ENCODE peak calls at places on chromosomes 2 and 18, in nine cellular contexts. One of them, this sample, is unnamed.

GRCh38 chr2:45891719-45892118 is 240.2 kb downstream of the PRKCE start:
- DNase-seq in activated CD8-positive, alpha-beta memory T cell treated with anti-CD3 and anti-CD28 coated beads for 24 hours: no peak
- DNase-seq in heart right ventricle: no peak
- DNase-seq in sigmoid colon: no peak
- DNase-seq in glutamatergic neuron: no peak
- DNase-seq in EL: no peak
- DNase-seq in adrenal gland: no peak
- DNase-seq in GM12864: no peak
- DNase-seq in OCI-LY7: no peak
- DNase-seq in this sample: no peak

GRCh38 chr18:39591647-39592046 is 2026.0 kb upstream of the CELF4 start:
- DNase-seq in activated CD8-positive, alpha-beta memory T cell treated with anti-CD3 and anti-CD28 coated beads for 24 hours: no peak
- DNase-seq in heart right ventricle: no peak
- DNase-seq in sigmoid colon: no peak
- DNase-seq in glutamatergic neuron: no peak
- DNase-seq in EL: no peak
- DNase-seq in adrenal gland: no peak
- DNase-seq in GM12864: no peak
- DNase-seq in OCI-LY7: no peak
- DNase-seq in this sample: no peak

GRCh38 chr18:26185267-26185666 is 41.0 kb upstream of the TAF4B start:
- DNase-seq in activated CD8-positive, alpha-beta memory T cell treated with anti-CD3 and anti-CD28 coated beads for 24 hours: no peak
- DNase-seq in heart right ventricle: no peak
- DNase-seq in sigmoid colon: no peak
- DNase-seq in glutamatergic neuron: no peak
- DNase-seq in EL: no peak
- DNase-seq in adrenal gland: no peak
- DNase-seq in GM12864: no peak
- DNase-seq in OCI-LY7: no peak
- DNase-seq in this sample: no peak

GRCh38 chr18:77208969-77209368 is 40.7 kb upstream of the GALR1 start:
- DNase-seq in activated CD8-positive, alpha-beta memory T cell treated with anti-CD3 and anti-CD28 coated beads for 24 hours: no peak
- DNase-seq in heart right ventricle: peak
- DNase-seq in sigmoid colon: peak
- DNase-seq in glutamatergic neuron: no peak
- DNase-seq in EL: peak
- DNase-seq in adrenal gland: peak
- DNase-seq in GM12864: peak
- DNase-seq in OCI-LY7: peak
- DNase-seq in this sample: peak

GRCh38 chr2:201950606-201951005 is 83.0 kb upstream of the FZD7 start:
- DNase-seq in activated CD8-positive, alpha-beta memory T cell treated with anti-CD3 and anti-CD28 coated beads for 24 hours: no peak
- DNase-seq in heart right ventricle: no peak
- DNase-seq in sigmoid colon: peak
- DNase-seq in glutamatergic neuron: no peak
- DNase-seq in EL: no peak
- DNase-seq in adrenal gland: no peak
- DNase-seq in GM12864: no peak
- DNase-seq in OCI-LY7: no peak
- DNase-seq in this sample: no peak

GRCh38 chr2:240627736-240628506 is 2.6 kb downstream of the GPR35 start:
- DNase-seq in activated CD8-positive, alpha-beta memory T cell treated with anti-CD3 and anti-CD28 coated beads for 24 hours: no peak
- DNase-seq in heart right ventricle: no peak
- DNase-seq in sigmoid colon: no peak
- DNase-seq in glutamatergic neuron: no peak
- DNase-seq in EL: no peak
- DNase-seq in adrenal gland: no peak
- DNase-seq in GM12864: no peak
- DNase-seq in OCI-LY7: no peak
- DNase-seq in this sample: no peak

GRCh38 chr2:42736598-42737322 is 27.2 kb downstream of the OXER1 start:
- DNase-seq in activated CD8-positive, alpha-beta memory T cell treated with anti-CD3 and anti-CD28 coated beads for 24 hours: no peak
- DNase-seq in heart right ventricle: no peak
- DNase-seq in sigmoid colon: no peak
- DNase-seq in glutamatergic neuron: no peak
- DNase-seq in EL: no peak
- DNase-seq in adrenal gland: no peak
- DNase-seq in GM12864: no peak
- DNase-seq in OCI-LY7: no peak
- DNase-seq in this sample: no peak

GRCh38 chr2:172516299-172516698 is 39.6 kb upstream of the PDK1 start:
- DNase-seq in activated CD8-positive, alpha-beta memory T cell treated with anti-CD3 and anti-CD28 coated beads for 24 hours: no peak
- DNase-seq in heart right ventricle: no peak
- DNase-seq in sigmoid colon: no peak
- DNase-seq in glutamatergic neuron: no peak
- DNase-seq in EL: peak
- DNase-seq in adrenal gland: no peak
- DNase-seq in GM12864: no peak
- DNase-seq in OCI-LY7: no peak
- DNase-seq in this sample: peak

GRCh38 chr2:162258686-162259085 is 15.4 kb upstream of the FAP start:
- DNase-seq in activated CD8-positive, alpha-beta memory T cell treated with anti-CD3 and anti-CD28 coated beads for 24 hours: no peak
- DNase-seq in heart right ventricle: no peak
- DNase-seq in sigmoid colon: no peak
- DNase-seq in glutamatergic neuron: no peak
- DNase-seq in EL: peak
- DNase-seq in adrenal gland: no peak
- DNase-seq in GM12864: no peak
- DNase-seq in OCI-LY7: no peak
- DNase-seq in this sample: peak

GRCh38 chr2:188158337-188159100 is 133.2 kb upstream of the GULP1 start:
- DNase-seq in activated CD8-positive, alpha-beta memory T cell treated with anti-CD3 and anti-CD28 coated beads for 24 hours: no peak
- DNase-seq in heart right ventricle: no peak
- DNase-seq in sigmoid colon: no peak
- DNase-seq in glutamatergic neuron: no peak
- DNase-seq in EL: peak
- DNase-seq in adrenal gland: no peak
- DNase-seq in GM12864: no peak
- DNase-seq in OCI-LY7: no peak
- DNase-seq in this sample: peak

GRCh38 chr2:233032551-233033320 is at the start of gene NEU2:
- DNase-seq in activated CD8-positive, alpha-beta memory T cell treated with anti-CD3 and anti-CD28 coated beads for 24 hours: no peak
- DNase-seq in heart right ventricle: no peak
- DNase-seq in sigmoid colon: peak
- DNase-seq in glutamatergic neuron: no peak
- DNase-seq in EL: peak
- DNase-seq in adrenal gland: no peak
- DNase-seq in GM12864: no peak
- DNase-seq in OCI-LY7: no peak
- DNase-seq in this sample: no peak

GRCh38 chr2:35978218-35978617 is 377.4 kb upstream of the CRIM1 start:
- DNase-seq in activated CD8-positive, alpha-beta memory T cell treated with anti-CD3 and anti-CD28 coated beads for 24 hours: no peak
- DNase-seq in heart right ventricle: no peak
- DNase-seq in sigmoid colon: no peak
- DNase-seq in glutamatergic neuron: no peak
- DNase-seq in EL: no peak
- DNase-seq in adrenal gland: no peak
- DNase-seq in GM12864: no peak
- DNase-seq in OCI-LY7: no peak
- DNase-seq in this sample: no peak

GRCh38 chr2:240672076-240672700 is 10.5 kb downstream of the AQP12B start:
- DNase-seq in activated CD8-positive, alpha-beta memory T cell treated with anti-CD3 and anti-CD28 coated beads for 24 hours: peak
- DNase-seq in heart right ventricle: no peak
- DNase-seq in sigmoid colon: no peak
- DNase-seq in glutamatergic neuron: no peak
- DNase-seq in EL: no peak
- DNase-seq in adrenal gland: no peak
- DNase-seq in GM12864: no peak
- DNase-seq in OCI-LY7: no peak
- DNase-seq in this sample: no peak

GRCh38 chr2:201414099-201415023 is 36.9 kb downstream of the TRAK2 start:
- DNase-seq in activated CD8-positive, alpha-beta memory T cell treated with anti-CD3 and anti-CD28 coated beads for 24 hours: no peak
- DNase-seq in heart right ventricle: no peak
- DNase-seq in sigmoid colon: no peak
- DNase-seq in glutamatergic neuron: no peak
- DNase-seq in EL: peak
- DNase-seq in adrenal gland: no peak
- DNase-seq in GM12864: peak
- DNase-seq in OCI-LY7: peak
- DNase-seq in this sample: peak

GRCh38 chr2:214135966-214136365 is 274.9 kb upstream of the VWC2L start:
- DNase-seq in activated CD8-positive, alpha-beta memory T cell treated with anti-CD3 and anti-CD28 coated beads for 24 hours: no peak
- DNase-seq in heart right ventricle: no peak
- DNase-seq in sigmoid colon: no peak
- DNase-seq in glutamatergic neuron: no peak
- DNase-seq in EL: peak
- DNase-seq in adrenal gland: no peak
- DNase-seq in GM12864: no peak
- DNase-seq in OCI-LY7: no peak
- DNase-seq in this sample: peak

GRCh38 chr2:172623249-172623965 is 67.5 kb downstream of the PDK1 start:
- DNase-seq in activated CD8-positive, alpha-beta memory T cell treated with anti-CD3 and anti-CD28 coated beads for 24 hours: no peak
- DNase-seq in heart right ventricle: no peak
- DNase-seq in sigmoid colon: no peak
- DNase-seq in glutamatergic neuron: no peak
- DNase-seq in EL: peak
- DNase-seq in adrenal gland: no peak
- DNase-seq in GM12864: no peak
- DNase-seq in OCI-LY7: no peak
- DNase-seq in this sample: no peak

This sample was measured in M059J.